ENCODE peak calls at places on chromosome 15, in ten cellular contexts. M, L, Y, O, Q, C, W, A, F and D are unnamed samples.

GRCh38 chr15:78018968-78019644 is 58.4 kb downstream of the TBC1D2B start:
- DNase-seq in M (no peak), L (no peak), Y (no peak), O (no peak), Q (no peak), C (no peak), W (no peak), A (no peak), F (no peak), D (no peak)

GRCh38 chr15:60592386-60593339 is 113.7 kb upstream of the ICE2 start:
- DNase-seq in M (no peak), L (peak), Y (peak), O (peak), Q (no peak), C (peak), W (peak), A (peak), F (peak), D (peak)

GRCh38 chr15:59290311-59291213 is 82.1 kb downstream of the MYO1E start:
- DNase-seq in M (no peak), L (no peak), Y (peak), O (no peak), Q (no peak), C (no peak), W (no peak), A (no peak), F (no peak), D (no peak)

GRCh38 chr15:33069161-33069560 is 125.4 kb downstream of the FMN1 start:
- DNase-seq in M (no peak), L (no peak), Y (no peak), O (no peak), Q (no peak), C (no peak), W (no peak), A (no peak), F (no peak), D (no peak)

GRCh38 chr15:65369148-65369547 is 8.7 kb downstream of the IGDCC3 start:
- DNase-seq in M (no peak), L (no peak), Y (no peak), O (no peak), Q (no peak), C (no peak), W (no peak), A (no peak), F (no peak), D (no peak)

GRCh38 chr15:90660195-90660995 is 56.8 kb upstream of the BLM start:
- DNase-seq in M (peak), L (peak), Y (peak), O (peak), Q (peak), C (peak), W (peak), A (peak), F (peak), D (peak)

GRCh38 chr15:67144609-67145306 is 79.4 kb downstream of the SMAD3 start:
- DNase-seq in M (peak), L (peak), Y (no peak), O (no peak), Q (no peak), C (peak), W (no peak), A (no peak), F (no peak), D (no peak)

GRCh38 chr15:94081829-94082228 is 149.5 kb upstream of the MCTP2 start:
- DNase-seq in M (no peak), L (no peak), Y (no peak), O (no peak), Q (no peak), C (no peak), W (no peak), A (no peak), F (no peak), D (no peak)

GRCh38 chr15:57734860-57735259 is 28.3 kb downstream of the POLR2M start:
- DNase-seq in M (no peak), L (no peak), Y (no peak), O (no peak), Q (no peak), C (no peak), W (no peak), A (no peak), F (no peak), D (no peak)

GRCh38 chr15:95446854-95447253 is 883.6 kb upstream of the NR2F2 start:
- DNase-seq in M (no peak), L (no peak), Y (peak), O (no peak), Q (peak), C (peak), W (no peak), A (no peak), F (no peak), D (no peak)

GRCh38 chr15:41559489-41560177 is 621 bp downstream of the TYRO3 start:
- DNase-seq in M (no peak), L (no peak), Y (no peak), O (no peak), Q (no peak), C (no peak), W (no peak), A (peak), F (no peak), D (no peak)

GRCh38 chr15:80068578-80068977 is 9.1 kb downstream of the ZFAND6 start:
- DNase-seq in M (no peak), L (no peak), Y (no peak), O (no peak), Q (no peak), C (no peak), W (no peak), A (no peak), F (no peak), D (no peak)